ENCODE peak calls at places on chromosomes 4 and X, in eight cellular contexts. L, H, A, T, G, M, S and Q are unnamed samples.

GRCh38 chr4:242121-242848 is 63.0 kb downstream of the ZNF732 start:
- DNase-seq in G (peak), L (peak), H (no peak), S (peak), T (peak), M (no peak), A (peak), Q (peak)

GRCh38 chr4:86271057-86271456 is 88.8 kb downstream of the MAPK10 start:
- DNase-seq in A (no peak), G (no peak), T (no peak), S (no peak), H (no peak), L (no peak), M (no peak), Q (no peak)

GRCh38 chrX:103779156-103779555 is 2.5 kb downstream of the PLP1 start:
- DNase-seq in A (no peak), S (no peak), H (no peak), G (peak), L (no peak), M (no peak), T (no peak), Q (no peak)

GRCh38 chr4:34709564-34709963 is 1534.8 kb downstream of the ARAP2 start:
- DNase-seq in A (no peak), G (no peak), T (no peak), S (no peak), L (no peak), H (no peak), M (no peak), Q (no peak)

GRCh38 chr4:121656269-121656641 is 40.5 kb downstream of the ANXA5 start:
- DNase-seq in A (peak), H (no peak), S (no peak), M (no peak), G (peak), T (peak), L (peak), Q (peak)

GRCh38 chr4:120763650-120764049 is 158.9 kb downstream of the PRDM5 start:
- DNase-seq in M (no peak), L (no peak), S (no peak), H (no peak), T (no peak), G (no peak), A (no peak), Q (no peak)

GRCh38 chr4:57910151-57910550 is 800.0 kb upstream of the IGFBP7 start:
- DNase-seq in T (no peak), M (no peak), A (no peak), S (no peak), G (no peak), L (no peak), H (no peak), Q (no peak)

GRCh38 chr4:108337923-108338322 is 169.2 kb upstream of the LEF1 start:
- DNase-seq in G (peak), H (no peak), S (no peak), T (no peak), L (no peak), A (no peak), M (no peak), Q (no peak)

GRCh38 chrX:1053072-1053471 is 159.4 kb downstream of the CRLF2 start:
- DNase-seq in L (no peak), A (no peak), M (no peak), H (no peak), G (no peak), S (no peak), T (no peak), Q (no peak)

GRCh38 chr4:25358515-25359275 is 18.4 kb upstream of the ANAPC4 start:
- DNase-seq in H (no peak), L (no peak), M (no peak), G (no peak), A (no peak), S (no peak), T (no peak), Q (no peak)

GRCh38 chrX:8673211-8673610 is 58.7 kb downstream of the ANOS1 start:
- DNase-seq in A (no peak), S (no peak), L (no peak), H (no peak), T (no peak), G (no peak), M (no peak), Q (no peak)

GRCh38 chrX:24317567-24317966 is 3.7 kb upstream of the SUPT20HL2 start:
- DNase-seq in G (no peak), L (no peak), H (no peak), T (no peak), S (no peak), M (no peak), A (no peak), Q (no peak)

GRCh38 chr4:71304289-71304850 is 34.5 kb upstream of the SLC4A4 start:
- DNase-seq in H (no peak), M (no peak), G (no peak), L (no peak), S (no peak), A (no peak), T (no peak), Q (no peak)

GRCh38 chrX:13427441-13428054 is 107.7 kb upstream of the ATXN3L start:
- DNase-seq in A (no peak), L (no peak), S (no peak), M (no peak), G (no peak), H (no peak), T (no peak), Q (peak)

GRCh38 chr4:86326399-86326798 is 33.5 kb downstream of the MAPK10 start:
- DNase-seq in T (no peak), L (no peak), H (no peak), S (no peak), M (no peak), G (no peak), A (no peak), Q (no peak)

GRCh38 chr4:100261346-100261745 is 71.1 kb upstream of the DDIT4L start:
- DNase-seq in L (no peak), S (no peak), G (no peak), H (no peak), A (no peak), T (no peak), M (no peak), Q (no peak)

GRCh38 chrX:119981286-119982070 is 37.9 kb upstream of the NKAP start:
- DNase-seq in T (no peak), A (peak), M (no peak), S (no peak), G (peak), L (no peak), H (no peak), Q (peak)

GRCh38 chr4:91108751-91109150 is 981.6 kb downstream of the CCSER1 start:
- DNase-seq in T (no peak), G (no peak), S (no peak), L (no peak), A (no peak), H (no peak), M (no peak), Q (no peak)

GRCh38 chr4:65538571-65538970 is 131.7 kb downstream of the EPHA5 start:
- DNase-seq in S (no peak), H (no peak), A (no peak), T (no peak), L (no peak), M (no peak), G (no peak), Q (no peak)

GRCh38 chr4:73780243-73780642 is 39.9 kb downstream of the CXCL8 start:
- DNase-seq in M (no peak), G (no peak), L (no peak), H (no peak), S (no peak), A (no peak), T (no peak), Q (no peak)

DNA sequence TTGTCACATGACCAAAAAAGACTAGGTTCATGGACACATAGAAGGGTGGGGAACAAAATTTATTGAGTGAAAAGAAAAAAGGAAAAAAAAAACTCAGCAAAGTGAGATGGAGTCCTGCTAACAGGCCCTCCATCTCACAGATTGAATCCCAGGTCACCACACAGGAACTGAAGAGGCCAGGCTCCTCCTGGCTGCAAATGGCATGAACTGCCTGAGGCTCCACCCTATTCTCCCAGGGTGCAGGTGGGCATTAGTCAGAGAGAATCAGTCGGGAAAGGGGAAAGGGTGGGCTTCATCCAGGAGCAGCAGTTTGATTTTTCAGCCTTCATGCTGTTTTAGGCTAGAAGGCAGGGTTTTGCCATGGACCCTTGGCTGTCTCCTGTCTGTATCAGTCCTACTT is 128.5 kb upstream of the GRID2 start:
- DNase-seq in A (no peak), T (no peak), G (no peak), L (no peak), H (no peak), M (no peak), S (no peak), Q (no peak)
- TF ChIP-seq POLR2A in A (no peak), T (no peak), G (no peak), L (no peak), H (no peak), M (no peak), S (no peak), Q (no peak)

GRCh38 chr4:122827258-122827887 is 742 bp downstream of the FGF2 start:
- DNase-seq in L (peak), S (peak), H (no peak), T (peak), G (no peak), A (peak), M (no peak), Q (peak)

GRCh38 chr4:122826596-122827257 is at the start of gene FGF2:
- DNase-seq in T (peak), S (peak), G (peak), A (peak), L (peak), H (no peak), M (peak), Q (peak)

GRCh38 chr4:122826000-122826595 is 533 bp upstream of the FGF2 start:
- DNase-seq in G (no peak), H (no peak), T (no peak), L (no peak), M (no peak), A (no peak), S (no peak), Q (no peak)

GRCh38 chr4:122830392-122831095 is 3.9 kb downstream of the FGF2 start:
- DNase-seq in H (no peak), L (no peak), A (peak), G (no peak), S (no peak), T (peak), M (no peak), Q (no peak)

DNA sequence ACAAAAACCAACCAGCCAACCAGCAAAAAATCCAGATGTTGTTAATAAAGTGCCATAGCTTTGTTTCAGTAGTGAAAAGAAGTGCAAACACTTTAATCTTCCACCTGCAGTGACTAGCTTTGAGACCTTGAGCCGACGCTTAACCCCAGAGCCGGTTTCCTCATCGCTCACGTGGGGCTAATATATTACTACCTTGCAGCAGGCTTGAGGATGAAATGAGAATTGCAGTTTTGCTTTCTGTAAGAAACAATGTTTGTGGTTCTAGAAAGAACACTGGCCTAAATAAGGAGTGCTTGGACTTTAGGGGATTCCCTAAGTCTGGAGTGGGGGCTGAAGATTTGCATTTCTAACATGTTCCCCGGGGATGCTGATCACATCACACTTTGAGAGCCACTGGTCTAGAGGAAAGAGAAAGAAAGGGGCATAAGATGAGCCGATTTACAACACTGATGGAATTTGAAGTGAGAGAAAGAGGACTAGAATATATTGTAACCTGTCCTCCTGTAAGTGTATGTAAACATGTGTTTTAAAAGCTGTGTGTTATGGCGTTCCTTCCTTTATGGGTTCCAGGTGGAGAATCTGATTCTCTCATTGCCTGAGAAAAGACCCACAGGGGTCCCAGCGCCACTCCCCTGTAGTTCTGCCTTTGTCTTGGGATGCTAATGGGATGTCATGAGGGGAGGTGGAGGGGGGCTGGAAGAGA is 1.4 kb downstream of the FGF2 start:
- DNase-seq in T (peak), A (peak), H (no peak), S (no peak), L (no peak), M (no peak), G (no peak), Q (peak)
- TF ChIP-seq POLR2A in T (peak), A (no peak), H (no peak), S (no peak), L (no peak), M (no peak), G (no peak), Q (no peak)

GRCh38 chrX:71214604-71215334 is 8.3 kb upstream of the GJB1 start:
- DNase-seq in G (no peak), T (no peak), S (peak), H (no peak), M (no peak), A (no peak), L (no peak), Q (no peak)
- TF ChIP-seq POLR2A in G (no peak), T (no peak), S (peak), H (no peak), M (no peak), A (no peak), L (no peak), Q (no peak)

GRCh38 chr4:153466637-153467153 is 535 bp downstream of the TMEM131L start:
- DNase-seq in M (no peak), T (no peak), H (no peak), S (no peak), G (peak), L (peak), A (no peak), Q (no peak)

GRCh38 chr4:153465922-153466636 is at the start of gene TMEM131L:
- DNase-seq in L (peak), S (peak), A (peak), H (peak), M (peak), T (peak), G (peak), Q (peak)

GRCh38 chr4:153467154-153467896 is 1.2 kb downstream of the TMEM131L start:
- DNase-seq in A (peak), H (peak), T (no peak), G (peak), M (peak), L (peak), S (peak), Q (peak)

GRCh38 chr4:153467897-153468262 is 1.7 kb downstream of the TMEM131L start:
- DNase-seq in H (no peak), A (no peak), G (no peak), L (no peak), M (no peak), T (no peak), S (no peak), Q (peak)

GRCh38 chr4:153468587-153468986 is 2.4 kb downstream of the TMEM131L start:
- DNase-seq in S (no peak), L (no peak), T (no peak), M (no peak), H (no peak), A (no peak), G (no peak), Q (peak)
- TF ChIP-seq POLR2A in S (no peak), L (no peak), T (no peak), M (no peak), H (no peak), A (no peak), G (no peak), Q (no peak)

DNA sequence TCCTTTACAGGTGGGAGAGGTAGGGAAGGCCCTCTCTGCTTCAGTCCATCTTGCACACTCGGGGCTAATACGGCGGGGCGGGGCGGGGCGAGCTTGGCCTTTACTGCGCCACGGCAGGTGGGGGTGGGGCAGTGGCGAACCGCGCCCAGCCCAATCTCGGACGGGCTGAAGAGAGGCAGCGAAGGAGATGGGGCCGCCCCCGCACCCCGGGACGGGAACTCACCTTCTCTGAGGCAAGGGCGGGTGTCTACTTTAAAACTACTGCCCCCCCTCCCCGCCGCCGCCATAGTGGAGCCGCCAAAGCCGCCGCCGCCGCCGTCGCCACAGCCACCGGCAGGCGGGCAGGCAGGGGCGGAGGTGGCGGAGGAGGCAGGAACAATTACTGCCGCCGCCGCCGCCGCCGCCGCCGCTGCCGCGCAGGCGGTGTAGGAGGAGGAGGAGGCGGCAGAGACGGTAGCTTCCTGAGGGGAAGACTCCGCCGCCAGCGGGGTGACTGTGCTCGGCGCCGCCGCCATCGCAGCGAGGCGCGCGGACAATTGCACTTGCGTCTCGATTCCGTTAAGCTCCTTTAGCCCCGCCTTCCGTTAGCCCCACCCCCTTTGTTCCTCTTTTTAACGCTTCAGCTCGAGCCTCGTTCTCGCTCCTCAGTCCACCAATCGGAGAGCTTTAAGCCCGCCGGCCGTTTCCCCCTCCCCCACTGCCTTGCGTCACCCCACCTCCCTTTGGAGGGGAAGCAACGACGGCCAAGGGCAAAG is at the start of gene ZMAT1:
- DNase-seq in L (peak), A (peak), G (peak), H (peak), T (peak), S (peak), M (peak), Q (peak)
- TF ChIP-seq POLR2A in L (peak), A (no peak), G (peak), H (peak), T (peak), S (peak), M (peak), Q (peak)

GRCh38 chr4:165207016-165207430 is 338 bp upstream of the KLHL2 start:
- DNase-seq in A (peak), L (no peak), G (no peak), M (no peak), H (no peak), S (peak), T (peak), Q (peak)
- TF ChIP-seq POLR2A in A (no peak), L (no peak), G (no peak), M (no peak), H (no peak), S (no peak), T (no peak), Q (no peak)

DNA sequence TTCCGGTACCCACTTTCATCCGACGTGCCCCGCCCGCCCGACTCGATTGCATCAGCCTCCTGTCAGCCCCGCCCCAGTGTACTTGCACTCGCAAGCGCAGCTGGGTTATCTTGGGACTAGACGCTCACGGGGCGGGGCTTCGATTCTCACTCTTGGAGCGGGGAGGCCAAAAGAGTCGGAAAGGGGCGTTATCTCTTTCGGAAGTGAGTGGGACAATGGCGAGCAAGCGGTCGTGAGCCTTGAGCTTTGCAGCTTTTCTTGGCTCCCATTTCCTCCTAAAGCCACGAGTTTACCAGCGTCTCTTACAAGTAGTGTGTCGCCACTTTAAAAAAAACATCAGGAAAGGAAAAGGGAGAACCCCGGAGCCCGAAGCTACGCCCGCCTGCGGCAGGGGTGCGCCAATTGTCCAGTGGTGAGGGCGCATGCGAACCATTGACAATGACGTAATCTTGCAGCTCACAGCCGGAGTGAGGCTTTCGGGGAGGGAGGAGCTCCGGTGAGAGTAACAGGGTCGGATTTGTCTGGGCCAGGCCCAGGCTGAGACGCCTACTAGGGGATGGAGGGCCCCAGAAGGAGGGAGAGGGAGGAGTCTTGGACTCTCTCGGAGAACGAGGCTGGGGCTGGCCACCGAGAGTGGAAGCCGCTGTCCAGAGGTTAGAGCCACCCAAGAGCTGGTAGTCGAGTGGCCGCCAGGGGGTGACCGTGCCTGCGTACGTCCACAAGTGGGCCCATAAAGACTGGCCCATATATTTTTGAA is 109.5 kb downstream of the GNL3L start:
- DNase-seq in L (peak), A (peak), H (peak), T (peak), M (peak), G (peak), S (peak), Q (peak)
- TF ChIP-seq POLR2A in L (peak), A (no peak), H (peak), T (peak), M (peak), G (peak), S (peak), Q (peak)

GRCh38 chrX:129905787-129906580 is at the start of gene UTP14A:
- DNase-seq in L (peak), T (peak), S (peak), H (peak), M (peak), G (peak), A (peak), Q (peak)
- TF ChIP-seq POLR2A in L (peak), T (peak), S (peak), H (peak), M (no peak), G (no peak), A (no peak), Q (peak)

DNA sequence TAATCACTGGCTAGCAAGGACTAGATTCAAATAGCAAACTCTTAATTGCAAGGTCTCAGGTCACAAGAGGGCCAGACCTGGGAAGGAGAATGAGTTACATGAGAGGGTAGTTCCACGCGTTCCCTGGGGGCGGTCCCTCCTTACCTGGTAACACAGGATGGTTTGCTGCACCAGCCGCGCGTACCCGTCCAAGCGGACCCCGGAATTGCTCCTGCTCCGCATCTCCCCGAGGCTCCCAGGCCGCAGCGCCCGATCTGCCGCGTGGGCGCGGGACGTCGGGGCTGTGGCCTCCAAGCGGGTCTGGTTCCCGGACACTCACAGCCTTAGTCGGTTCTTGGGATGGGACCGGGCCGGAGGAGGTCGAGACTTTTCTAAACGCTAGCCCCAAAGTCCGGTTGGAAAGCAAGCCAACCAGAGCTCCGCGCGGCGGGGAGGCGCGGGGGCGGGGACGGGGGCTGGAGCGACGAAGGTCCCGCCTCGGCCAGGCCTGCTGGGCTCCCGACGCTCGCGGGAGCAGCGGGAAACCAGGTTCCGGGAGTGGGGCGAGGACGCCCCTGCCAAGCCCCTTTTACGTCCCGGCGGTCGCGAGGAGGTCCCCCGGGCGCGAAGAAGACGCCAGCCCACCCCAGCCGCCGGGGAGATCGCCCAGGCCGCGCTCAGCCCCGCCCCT is at the start of gene PHKA2:
- DNase-seq in L (peak), G (peak), H (no peak), A (peak), S (peak), T (peak), M (peak), Q (no peak)
- TF ChIP-seq POLR2A in L (no peak), G (no peak), H (no peak), A (no peak), S (no peak), T (no peak), M (no peak), Q (no peak)